ENCODE peak calls at places on chromosomes 7 and 10, in nine cellular contexts. Z is left lung, D is adrenal gland, L is psoas muscle, T is cardiac muscle cell, Q is heart left ventricle, Y is endodermal cell, J is MM.1S, V is fibroblast of lung. P is an unnamed sample.

GRCh38 chr10:62183442-62183841 is 85.2 kb downstream of the RTKN2 start:
- DNase-seq in Z (no peak), D (no peak), L (no peak), T (no peak), Q (no peak), Y (no peak), J (peak; percentile 94), V (no peak), P (no peak)

GRCh38 chr7:112009081-112009480 is 197.1 kb downstream of the DOCK4 start:
- DNase-seq in Z (no peak), D (no peak), L (no peak), T (no peak), Q (no peak), Y (no peak), J (peak; percentile 37), V (peak; percentile 70), P (no peak)

GRCh38 chr7:87702326-87702725 is 74.1 kb downstream of the RUNDC3B start:
- DNase-seq in Z (no peak), D (no peak), L (no peak), T (no peak), Q (no peak), Y (no peak), J (no peak), V (no peak), P (no peak)

GRCh38 chr7:91690541-91690940 is 190.0 kb downstream of the MTERF1 start:
- DNase-seq in Z (no peak), D (no peak), L (no peak), T (no peak), Q (no peak), Y (no peak), J (no peak), V (no peak), P (no peak)

GRCh38 chr7:80529362-80529761 is 17.5 kb upstream of the GNAT3 start:
- DNase-seq in Z (no peak), D (no peak), L (no peak), T (no peak), Q (no peak), Y (no peak), J (no peak), V (no peak), P (no peak)

GRCh38 chr10:119378737-119379067 is 163.8 kb downstream of the RGS10 start:
- DNase-seq in Z (no peak), D (no peak), L (peak; percentile 91), T (no peak), Q (peak; percentile 37), Y (no peak), J (no peak), V (no peak), P (no peak)

GRCh38 chr10:76550806-76551205 is 1086.8 kb downstream of the KCNMA1 start:
- DNase-seq in Z (no peak), D (no peak), L (no peak), T (peak; percentile 57), Q (no peak), Y (peak; percentile 51), J (no peak), V (peak; percentile 36), P (no peak)

GRCh38 chr7:27689045-27689877 is 26.6 kb upstream of the HIBADH start:
- DNase-seq in Z (no peak), D (peak; percentile 53), L (no peak), T (peak; percentile 5), Q (no peak), Y (peak; percentile 80), J (peak; percentile 10), V (no peak), P (no peak)

GRCh38 chr7:107879400-107880035 is 11.5 kb upstream of the DLD start:
- DNase-seq in Z (no peak), D (peak; percentile 49), L (no peak), T (peak; percentile 65), Q (no peak), Y (peak; percentile 64), J (peak; percentile 60), V (peak; percentile 68), P (no peak)

GRCh38 chr7:29327455-29327854 is 132.9 kb downstream of the CHN2 start:
- DNase-seq in Z (no peak), D (no peak), L (no peak), T (no peak), Q (no peak), Y (no peak), J (no peak), V (no peak), P (no peak)

GRCh38 chr10:104899779-104900178 is 258.7 kb downstream of the SORCS3 start:
- DNase-seq in Z (no peak), D (no peak), L (no peak), T (no peak), Q (no peak), Y (no peak), J (no peak), V (no peak), P (no peak)

GRCh38 chr7:4715385-4715770 is 33.3 kb downstream of the FOXK1 start:
- DNase-seq in Z (peak; percentile 80), D (peak; percentile 89), L (peak; percentile 85), T (peak; percentile 70), Q (peak; percentile 78), Y (no peak), J (no peak), V (peak; percentile 94), P (peak; percentile 80)

GRCh38 chr10:91978585-91978984 is 55.0 kb downstream of the BTAF1 start:
- DNase-seq in Z (no peak), D (no peak), L (no peak), T (no peak), Q (no peak), Y (no peak), J (no peak), V (no peak), P (no peak)

GRCh38 chr10:91977501-91977900 is 53.9 kb downstream of the BTAF1 start:
- DNase-seq in Z (no peak), D (no peak), L (no peak), T (no peak), Q (no peak), Y (no peak), J (no peak), V (no peak), P (no peak)

GRCh38 chr10:91976324-91977051 is 52.9 kb downstream of the BTAF1 start:
- DNase-seq in Z (no peak), D (no peak), L (no peak), T (peak; percentile 20), Q (no peak), Y (no peak), J (no peak), V (no peak), P (no peak)

GRCh38 chr10:91975438-91975837 is 51.9 kb downstream of the BTAF1 start:
- DNase-seq in Z (no peak), D (no peak), L (no peak), T (no peak), Q (no peak), Y (no peak), J (no peak), V (no peak), P (no peak)

DNA sequence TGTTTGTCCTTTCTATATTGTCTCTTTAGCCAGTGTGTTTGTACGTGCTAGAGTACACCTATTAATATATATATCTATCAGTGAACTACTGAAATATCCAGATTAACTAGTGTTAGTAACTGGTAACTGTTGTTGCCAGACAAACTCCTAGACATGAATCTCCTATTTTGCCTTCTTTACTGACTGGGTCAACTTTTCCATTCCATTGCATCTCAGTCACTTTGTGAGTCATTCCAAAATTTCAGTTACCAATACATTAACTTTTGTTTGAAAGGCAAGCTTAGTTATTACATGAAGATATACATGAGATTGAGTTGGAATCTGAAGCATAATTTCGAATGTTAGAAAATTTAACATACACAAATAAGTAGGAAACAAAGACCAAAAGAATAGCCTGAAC is 51.4 kb downstream of the BTAF1 start:
- DNase-seq in Z (no peak), D (no peak), L (no peak), T (no peak), Q (no peak), Y (no peak), J (no peak), V (peak; percentile 56), P (no peak)
- H3K27ac ChIP-seq in Z (no peak overlapping the region), D (no peak overlapping the region), L (no peak overlapping the region), T (no peak overlapping the region), Q (no peak overlapping the region), Y (no peak overlapping the region), J (no peak overlapping the region), V (peak overlapping the region; percentile 35), P (no peak overlapping the region)

GRCh38 chr7:234712-235553 is 42.6 kb downstream of the FAM20C start:
- DNase-seq in Z (peak; percentile 71), D (peak; percentile 58), L (peak; percentile 81), T (no peak), Q (no peak), Y (no peak), J (no peak), V (peak; percentile 71), P (peak; percentile 89)

GRCh38 chr7:232571-233455 is 40.4 kb downstream of the FAM20C start:
- DNase-seq in Z (no peak), D (peak; percentile 42), L (peak; percentile 77), T (no peak), Q (no peak), Y (no peak), J (no peak), V (peak; percentile 76), P (no peak)

GRCh38 chr7:231858-232246 is 39.5 kb downstream of the FAM20C start:
- DNase-seq in Z (no peak), D (no peak), L (no peak), T (no peak), Q (no peak), Y (no peak), J (no peak), V (no peak), P (no peak)

GRCh38 chr7:234041-234711 is 41.8 kb downstream of the FAM20C start:
- DNase-seq in Z (no peak), D (peak; percentile 39), L (peak; percentile 76), T (no peak), Q (no peak), Y (no peak), J (no peak), V (peak; percentile 23), P (no peak)

GRCh38 chr7:233456-234035 is 41.2 kb downstream of the FAM20C start:
- DNase-seq in Z (no peak), D (no peak), L (peak; percentile 76), T (no peak), Q (peak; percentile 79), Y (no peak), J (no peak), V (peak; percentile 37), P (no peak)
- H3K4me1 ChIP-seq in Z (peaks cover 29% of the 10 kb centered on the region), D (peaks cover 3% of the 10 kb centered on the region), L (peaks cover 68% of the 10 kb centered on the region), T (no peaks in the 10 kb centered on the region), Q (no peaks in the 10 kb centered on the region), Y (no peaks in the 10 kb centered on the region), J (no peaks in the 10 kb centered on the region), V (peaks cover 51% of the 10 kb centered on the region), P (no peaks in the 10 kb centered on the region)

GRCh38 chr7:19404912-19405329 is 259.7 kb upstream of the FERD3L start:
- DNase-seq in Z (no peak), D (peak; percentile 11), L (no peak), T (peak; percentile 40), Q (no peak), Y (peak; percentile 68), J (no peak), V (peak; percentile 95), P (no peak)
- H3K27ac ChIP-seq in Z (no peak overlapping the region), D (no peak overlapping the region), L (no peak overlapping the region), T (peak overlapping the region; percentile 3), Q (no peak overlapping the region), Y (no peak overlapping the region), J (no peak overlapping the region), V (peak overlapping the region; percentile 34), P (no peak overlapping the region)

DNA sequence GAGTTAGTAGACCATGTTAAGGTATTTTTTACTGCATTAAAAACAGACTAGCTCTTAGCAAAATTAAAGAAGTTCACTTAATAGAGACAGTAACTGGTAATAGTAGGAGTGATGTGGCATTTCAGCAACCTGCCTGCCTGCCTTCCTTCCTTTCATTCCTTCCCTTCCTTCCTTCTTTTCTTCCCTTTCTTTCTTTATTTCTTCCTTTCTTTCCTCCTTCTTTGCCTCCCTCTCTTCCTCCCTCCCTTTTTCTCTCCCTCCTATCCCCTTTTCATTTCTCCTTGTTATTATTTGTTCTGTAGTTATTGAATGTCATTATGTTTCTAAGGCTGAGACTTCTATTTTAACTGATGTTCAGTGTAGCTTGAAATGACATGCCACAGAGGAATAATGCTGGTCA is 146.5 kb upstream of the WNT16 start:
- DNase-seq in Z (no peak), D (no peak), L (no peak), T (no peak), Q (no peak), Y (no peak), J (no peak), V (no peak), P (no peak)
- H3K4me1 ChIP-seq in Z (no peaks in the 10 kb centered on the region), D (no peaks in the 10 kb centered on the region), L (peaks cover 7% of the 10 kb centered on the region), T (no peaks in the 10 kb centered on the region), Q (no peaks in the 10 kb centered on the region), Y (no peaks in the 10 kb centered on the region), J (peaks cover 37% of the 10 kb centered on the region), V (peaks cover 4% of the 10 kb centered on the region), P (no peaks in the 10 kb centered on the region)